ENCODE peak calls at places on chromosomes 11 and 22, in four cellular contexts. C, P, Q and M are unnamed samples.

GRCh38 chr22:20429254-20430100 is 8.1 kb downstream of the SCARF2 start:
- DNase-seq in C (peak; percentile 70), P (no peak), Q (no peak), M (peak; percentile 86)

GRCh38 chr11:134501406-134502152 is 89.5 kb upstream of the B3GAT1 start:
- DNase-seq in C (no peak), P (no peak), Q (no peak), M (peak; percentile 50)

GRCh38 chr22:49826603-49827306 is 918 bp downstream of the BRD1 start:
- DNase-seq in C (peak; percentile 61), P (peak; percentile 47), Q (peak; percentile 61), M (no peak)

GRCh38 chr11:12205330-12205729 is 94.9 kb downstream of the MICAL2 start:
- DNase-seq in C (no peak), P (no peak), Q (no peak), M (no peak)

GRCh38 chr11:120558754-120559431 is 47.3 kb downstream of the GRIK4 start:
- DNase-seq in C (no peak), P (no peak), Q (no peak), M (peak; percentile 15)

GRCh38 chr22:24207264-24208011 is 26.2 kb downstream of the SUSD2 start:
- DNase-seq in C (no peak), P (no peak), Q (no peak), M (no peak)

GRCh38 chr11:116170526-116171120 is 602.2 kb downstream of the BUD13 start:
- DNase-seq in C (no peak), P (no peak), Q (no peak), M (no peak)

GRCh38 chr22:43996170-43996980 is 27.7 kb upstream of the PARVB start:
- DNase-seq in C (peak; percentile 64), P (no peak), Q (peak; percentile 55), M (peak; percentile 86)

GRCh38 chr22:25368271-25368670 is 148.8 kb downstream of the CRYBB2 start:
- DNase-seq in C (no peak), P (peak; percentile 34), Q (no peak), M (peak; percentile 72)

GRCh38 chr11:121560251-121560650 is 107.5 kb upstream of the SORL1-AS1 start:
- DNase-seq in C (no peak), P (no peak), Q (no peak), M (no peak)

GRCh38 chr11:79794484-79795393 is 353.9 kb upstream of the TENM4 start:
- DNase-seq in C (no peak), P (no peak), Q (no peak), M (no peak)

GRCh38 chr11:96246718-96247540 is 96.1 kb downstream of the MAML2 start:
- DNase-seq in C (no peak), P (no peak), Q (no peak), M (no peak)

GRCh38 chr22:50296658-50297490 is 10.6 kb downstream of the PLXNB2 start:
- DNase-seq in C (no peak), P (no peak), Q (no peak), M (no peak)

GRCh38 chr11:75342231-75342918 is 9.1 kb downstream of the ARRB1 start:
- DNase-seq in C (no peak), P (no peak), Q (no peak), M (peak; percentile 68)

GRCh38 chr11:59416613-59417012 is 9.6 kb downstream of the OR5A2 start:
- DNase-seq in C (no peak), P (no peak), Q (no peak), M (no peak)

GRCh38 chr11:32990481-32990880 is 25.2 kb upstream of the DEPDC7 start:
- DNase-seq in C (no peak), P (no peak), Q (no peak), M (no peak)

GRCh38 chr11:36431429-36432092 is 78.5 kb downstream of the TRAF6 start:
- DNase-seq in C (no peak), P (peak; percentile 83), Q (peak; percentile 71), M (no peak)

GRCh38 chr11:128686745-128687177 is 7.1 kb upstream of the FLI1 start:
- DNase-seq in C (peak; percentile 61), P (peak; percentile 22), Q (peak; percentile 50), M (peak; percentile 90)

GRCh38 chr11:38411149-38411548 is 1813.1 kb upstream of the RAG2 start:
- DNase-seq in C (no peak), P (no peak), Q (no peak), M (no peak)

GRCh38 chr11:121929581-121929980 is 186.4 kb downstream of the BLID start:
- DNase-seq in C (no peak), P (peak; percentile 30), Q (peak; percentile 19), M (no peak)

GRCh38 chr11:86938900-86939880 is 16.0 kb downstream of the FZD4 start:
- DNase-seq in C (no peak), P (no peak), Q (no peak), M (no peak)

GRCh38 chr11:4181780-4182721 is 87.5 kb downstream of the RRM1 start:
- DNase-seq in C (peak; percentile 79), P (no peak), Q (no peak), M (peak; percentile 82)

GRCh38 chr22:37747090-37747714 is 50.4 kb downstream of the TRIOBP start:
- DNase-seq in C (peak; percentile 65), P (peak; percentile 57), Q (peak; percentile 56), M (no peak)

GRCh38 chr11:121762820-121763219 is 310.1 kb upstream of the SORL1-AS1 start:
- DNase-seq in C (no peak), P (peak; percentile 29), Q (no peak), M (peak; percentile 73)

GRCh38 chr22:46290843-46291785 is 5.6 kb upstream of the GTSE1 start:
- DNase-seq in C (no peak), P (no peak), Q (no peak), M (no peak)

GRCh38 chr22:23110190-23110921 is 31.4 kb downstream of the RSPH14 start:
- DNase-seq in C (no peak), P (no peak), Q (no peak), M (no peak)

GRCh38 chr11:20670932-20671403 is 1.6 kb downstream of the NELL1 start:
- DNase-seq in C (no peak), P (no peak), Q (no peak), M (peak; percentile 45)

GRCh38 chr22:20116376-20116950 is 559 bp downstream of the RANBP1 start:
- DNase-seq in C (peak; percentile 56), P (peak; percentile 41), Q (no peak), M (no peak)

GRCh38 chr11:34030386-34030785 is 21.1 kb upstream of the CAPRIN1 start:
- DNase-seq in C (no peak), P (no peak), Q (no peak), M (no peak)

GRCh38 chr11:72439455-72439854 is 5.1 kb upstream of the CLPB start:
- DNase-seq in C (no peak), P (no peak), Q (no peak), M (no peak)

GRCh38 chr11:102225689-102226562 is 91.4 kb upstream of the BIRC3 start:
- DNase-seq in C (no peak), P (no peak), Q (no peak), M (no peak)

GRCh38 chr22:46652081-46652929 is 32.1 kb downstream of the GRAMD4 start:
- DNase-seq in C (peak; percentile 79), P (no peak), Q (no peak), M (no peak)

GRCh38 chr11:36622431-36623136 is 24.5 kb upstream of the RAG2 start:
- DNase-seq in C (no peak), P (no peak), Q (no peak), M (no peak)

GRCh38 chr11:117879516-117880480 is 3.3 kb upstream of the FXYD6 start:
- DNase-seq in C (no peak), P (no peak), Q (no peak), M (no peak)

GRCh38 chr22:33116846-33117547 is 58.8 kb upstream of the SYN3 start:
- DNase-seq in C (no peak), P (no peak), Q (no peak), M (no peak)

GRCh38 chr11:131441398-131441797 is 71.0 kb downstream of the NTM start:
- DNase-seq in C (no peak), P (no peak), Q (no peak), M (no peak)

GRCh38 chr22:46203590-46203980 is 46.5 kb downstream of the CDPF1 start:
- DNase-seq in C (no peak), P (no peak), Q (no peak), M (no peak)

GRCh38 chr11:93784935-93785360 is 866 bp downstream of the MED17 start:
- DNase-seq in C (no peak), P (no peak), Q (no peak), M (no peak)

DNA sequence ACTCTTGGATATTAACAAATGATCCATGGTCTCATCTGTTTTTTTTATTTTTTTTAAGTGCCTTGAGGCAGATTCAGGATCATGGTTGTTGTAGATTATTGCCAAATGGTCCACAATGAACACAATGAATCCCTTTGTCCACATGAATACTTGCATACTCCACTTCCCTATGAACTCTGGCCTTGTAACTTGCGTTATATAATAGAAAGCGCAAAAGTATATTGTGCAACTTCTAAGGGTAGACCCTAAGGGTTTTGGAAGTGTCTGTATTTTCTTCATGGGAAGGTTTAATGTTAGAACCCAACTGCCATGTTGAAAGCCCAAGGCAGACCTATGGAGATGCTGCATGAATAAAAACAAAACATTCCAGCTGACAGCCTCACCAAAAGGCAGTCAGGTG is 8.1 kb upstream of the OR5AL1 start:
- DNase-seq in C (no peak), P (no peak), Q (no peak), M (no peak)
- H3K4me1 ChIP-seq in C (no peaks in the 10 kb centered on the region), P (no peaks in the 10 kb centered on the region), Q (no peaks in the 10 kb centered on the region), M (no peaks in the 10 kb centered on the region)

DNA sequence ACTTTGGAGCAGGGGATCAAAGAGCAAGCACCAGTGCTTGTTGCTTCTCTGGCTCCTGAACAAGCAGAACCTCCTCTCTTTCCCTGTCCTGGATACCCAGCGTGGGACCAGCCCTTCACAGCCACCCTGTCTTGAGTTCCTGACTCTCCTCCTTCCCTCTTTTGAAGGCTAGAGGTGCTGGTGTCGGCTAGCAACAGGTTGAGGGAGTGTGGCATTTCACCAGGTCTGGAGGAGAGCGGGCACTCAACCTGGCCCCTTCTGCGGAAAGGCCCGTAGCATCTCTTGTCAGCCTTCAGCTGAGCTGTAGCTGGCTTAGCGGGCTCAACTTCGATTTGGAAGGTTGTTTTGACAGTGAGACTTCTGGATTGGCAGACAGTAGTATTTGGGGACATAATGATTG is 26.6 kb downstream of the RCOR2 start:
- DNase-seq in C (no peak), P (no peak), Q (no peak), M (no peak)
- H3K4me1 ChIP-seq in C (no peaks in the 10 kb centered on the region), P (peaks cover 13% of the 10 kb centered on the region), Q (peaks cover 11% of the 10 kb centered on the region), M (peaks cover 32% of the 10 kb centered on the region)

GRCh38 chr22:35330258-35330861 is 30.7 kb downstream of the TOM1 start:
- DNase-seq in C (peak; percentile 84), P (peak; percentile 89), Q (peak; percentile 89), M (peak; percentile 93)
- H3K4me1 ChIP-seq in C (no peaks in the 10 kb centered on the region), P (peaks cover 4% of the 10 kb centered on the region), Q (peaks cover 10% of the 10 kb centered on the region), M (peaks cover 4% of the 10 kb centered on the region)

DNA sequence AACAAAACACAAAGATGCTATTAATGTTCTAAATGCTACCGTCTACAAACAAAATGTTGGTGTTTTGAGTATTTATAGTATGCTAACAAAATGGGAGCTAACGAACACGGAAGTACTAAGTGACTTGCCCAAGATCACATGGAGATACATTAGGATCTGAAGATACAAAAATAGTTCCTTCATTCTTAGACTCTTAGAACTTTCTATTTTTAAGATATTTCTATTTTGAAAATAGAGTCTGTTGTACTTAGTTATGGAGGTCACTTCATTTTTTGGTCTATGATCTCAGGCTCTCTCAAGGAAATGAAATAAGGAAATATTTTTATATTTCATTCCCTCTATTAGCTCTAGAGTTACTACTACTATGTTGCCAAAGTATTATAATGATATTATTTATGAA is 64.2 kb downstream of the APOL5 start:
- DNase-seq in C (no peak), P (no peak), Q (no peak), M (no peak)
- H3K4me1 ChIP-seq in C (no peaks in the 10 kb centered on the region), P (no peaks in the 10 kb centered on the region), Q (peaks cover 71% of the 10 kb centered on the region), M (peaks cover 2% of the 10 kb centered on the region)